ENCODE peak calls at places on chromosomes 5 and 9, in seven cellular contexts. G is stomach, T is spleen, N is transverse colon, Z is GM12878, U is esophagus muscularis mucosa, L is suprapubic skin. X is an unnamed sample. For H3K9me3, the result is how much of the 10 kb centered on the place peaks cover.

GRCh38 chr5:82939326-82939725 is 137.9 kb downstream of the TMEM167A start:
- DNase-seq in N (no peak), T (no peak), Z (no peak), L (no peak), G (no peak), U (no peak), X (no peak)

GRCh38 chr5:87877495-87877894 is 391.1 kb downstream of the TMEM161B start:
- DNase-seq in N (no peak), G (no peak), U (no peak), L (no peak), T (no peak), Z (no peak), X (no peak)

GRCh38 chr9:89678394-89679005 is 73.7 kb downstream of the GADD45G start:
- DNase-seq in L (no peak), G (no peak), N (no peak), T (no peak), U (no peak), Z (no peak), X (no peak)

GRCh38 chr9:86575825-86576488 is 221.7 kb upstream of the TUT7 start:
- DNase-seq in U (no peak), T (no peak), L (no peak), G (no peak), Z (no peak), N (no peak), X (no peak)

GRCh38 chr5:180043381-180043780 is 28.2 kb downstream of the RNF130 start:
- DNase-seq in Z (no peak), N (no peak), T (no peak), L (no peak), U (no peak), G (no peak), X (no peak)

GRCh38 chr9:78807286-78807685 is 510.4 kb downstream of the PSAT1 start:
- DNase-seq in L (no peak), T (no peak), U (no peak), G (no peak), Z (no peak), N (no peak), X (no peak)

GRCh38 chr9:104258289-104259045 is 164.4 kb downstream of the SMC2 start:
- DNase-seq in T (no peak), U (no peak), G (no peak), N (no peak), Z (no peak), L (no peak), X (no peak)

GRCh38 chr5:96743065-96743768 is 64.5 kb downstream of the ERAP1 start:
- DNase-seq in T (no peak), U (no peak), L (no peak), N (no peak), G (no peak), Z (no peak), X (peak)

GRCh38 chr9:32589083-32589713 is 16.2 kb upstream of the NDUFB6 start:
- DNase-seq in L (no peak), U (no peak), N (no peak), T (no peak), Z (no peak), G (no peak), X (no peak)

GRCh38 chr9:113775714-113776113 is 100.4 kb upstream of the ZNF618 start:
- DNase-seq in G (no peak), T (no peak), L (no peak), U (peak), Z (no peak), N (no peak), X (no peak)

GRCh38 chr5:179321206-179321987 is 23.9 kb downstream of the ADAMTS2 start:
- DNase-seq in N (no peak), Z (no peak), G (no peak), T (peak), U (no peak), L (peak), X (peak)

GRCh38 chr5:148910686-148911361 is 84.4 kb downstream of the ADRB2 start:
- DNase-seq in T (peak), U (no peak), G (peak), N (peak), L (no peak), Z (no peak), X (no peak)

GRCh38 chr9:79764377-79764776 is 192.6 kb downstream of the TLE4 start:
- DNase-seq in L (no peak), U (no peak), G (no peak), Z (no peak), N (peak), T (no peak), X (peak)

GRCh38 chr9:105148328-105149006 is 96.0 kb upstream of the SLC44A1 start:
- DNase-seq in U (no peak), L (no peak), N (no peak), T (no peak), Z (no peak), G (no peak), X (no peak)

GRCh38 chr5:38796000-38796738 is 49.6 kb upstream of the OSMR start:
- DNase-seq in L (peak), G (no peak), Z (no peak), N (peak), U (no peak), T (no peak), X (peak)
- TF ChIP-seq POLR2AphosphoS5 in L (peak), G (peak), Z (no peak), N (no peak), U (peak), T (no peak), X (peak)

DNA sequence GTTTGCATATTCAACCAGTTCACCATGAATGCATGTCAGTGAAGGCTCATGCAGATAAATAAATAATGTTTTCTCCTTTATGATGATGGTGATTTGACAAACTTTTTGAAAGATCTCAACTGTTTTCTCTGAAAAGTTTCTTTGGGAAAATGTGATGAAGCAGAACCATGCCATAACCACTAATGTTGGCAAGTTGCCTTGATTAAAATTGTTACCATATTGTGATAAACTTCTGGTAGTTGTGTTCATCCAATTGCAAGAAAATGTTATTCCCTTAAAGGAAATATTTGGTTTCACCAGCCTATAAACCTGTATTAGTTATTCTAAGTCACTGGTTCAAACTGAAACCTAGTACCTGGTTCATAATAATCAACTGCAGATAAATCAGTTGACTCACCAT is 87.8 kb downstream of the LURAP1L start:
- DNase-seq in G (no peak), Z (no peak), T (no peak), U (no peak), L (no peak), N (no peak), X (no peak)
- H3K9me3 ChIP-seq in G (under half), Z (under half), T (under half), U (under half), L (under half), N (under half), X (under half)

GRCh38 chr9:37426846-37427245 is 4.3 kb downstream of the GRHPR start:
- DNase-seq in G (no peak), N (no peak), Z (no peak), L (no peak), U (no peak), T (no peak), X (no peak)

GRCh38 chr9:37430841-37431597 is 8.5 kb downstream of the GRHPR start:
- DNase-seq in L (no peak), T (no peak), U (no peak), Z (no peak), N (no peak), G (no peak), X (peak)

GRCh38 chr9:37432020-37432419 is 9.5 kb downstream of the GRHPR start:
- DNase-seq in N (no peak), U (no peak), Z (no peak), G (no peak), L (no peak), T (no peak), X (peak)

GRCh38 chr9:37428345-37428744 is 5.8 kb downstream of the GRHPR start:
- DNase-seq in Z (no peak), N (no peak), U (no peak), G (no peak), T (no peak), L (no peak), X (peak)

GRCh38 chr9:37429441-37430285 is 7.2 kb downstream of the GRHPR start:
- DNase-seq in L (no peak), N (no peak), G (no peak), U (no peak), Z (no peak), T (no peak), X (peak)
- TF ChIP-seq POLR2AphosphoS5 in L (no peak), N (no peak), G (no peak), U (no peak), Z (no peak), T (peak), X (no peak)

GRCh38 chr5:132594170-132594569 is 37.4 kb downstream of the RAD50 start:
- DNase-seq in T (no peak), U (no peak), N (no peak), Z (no peak), L (no peak), G (no peak), X (no peak)
- H3K9me3 ChIP-seq in T (under half), U (under half), N (under half), Z (under half), L (under half), G (under half), X (under half)

GRCh38 chr9:124342946-124343485 is 72.2 kb downstream of the PSMB7 start:
- DNase-seq in N (peak), T (peak), L (no peak), Z (no peak), G (no peak), U (peak), X (peak)
- TF ChIP-seq POLR2AphosphoS5 in N (no peak), T (no peak), L (no peak), Z (no peak), G (no peak), U (no peak), X (peak)

DNA sequence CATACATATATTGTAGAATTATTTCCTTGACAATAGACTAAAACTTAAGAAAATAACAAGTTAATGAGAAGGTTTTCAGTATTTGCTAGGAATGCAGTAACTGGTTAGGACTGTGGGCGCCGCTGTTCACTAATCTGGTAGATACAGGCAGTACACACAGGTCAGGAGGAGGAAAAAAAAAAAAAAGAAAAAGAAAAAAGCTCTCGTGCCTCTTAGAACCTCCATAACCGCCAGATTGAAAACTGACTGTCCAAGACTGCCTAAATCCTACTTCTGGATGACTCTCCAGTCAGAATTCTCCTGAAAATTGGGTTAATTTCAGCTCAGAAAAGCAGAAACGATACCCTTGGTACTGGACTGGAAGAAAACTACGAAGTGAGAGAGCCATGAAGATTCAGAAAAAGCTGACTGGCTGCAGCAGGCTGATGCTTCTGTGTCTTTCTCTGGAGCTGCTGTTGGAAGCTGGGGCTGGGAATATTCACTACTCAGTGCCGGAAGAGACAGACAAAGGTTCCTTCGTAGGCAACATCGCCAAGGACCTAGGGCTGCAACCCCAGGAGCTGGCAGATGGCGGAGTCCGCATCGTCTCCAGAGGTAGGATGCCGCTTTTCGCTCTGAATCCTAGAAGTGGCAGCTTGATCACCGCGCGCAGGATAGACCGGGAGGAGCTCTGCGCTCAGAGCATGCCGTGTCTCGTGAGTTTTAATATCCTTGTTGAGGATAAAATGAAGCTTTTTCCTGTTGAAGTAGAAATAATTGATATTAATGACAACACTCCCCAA is at the start of gene PCDHGA1:
- DNase-seq in T (no peak), L (no peak), U (no peak), Z (no peak), N (no peak), G (no peak), X (no peak)
- H3K9me3 ChIP-seq in T (half or more), L (under half), U (half or more), Z (under half), N (under half), G (half or more), X (under half)

GRCh38 chr9:35813434-35814105 is 1.3 kb downstream of the HINT2 start:
- DNase-seq in U (no peak), N (no peak), T (no peak), Z (no peak), L (no peak), G (no peak), X (no peak)
- TF ChIP-seq POLR2AphosphoS5 in U (no peak), N (no peak), T (no peak), Z (no peak), L (no peak), G (no peak), X (no peak)